ENCODE peak calls at places on chromosomes 16 and 17, in five cellular contexts. J is RKO, G is K562, B is EL, C is NCI-H524. F is an unnamed sample.

GRCh38 chr16:24036614-24037013 is 200.8 kb downstream of the PRKCB start:
- DNase-seq in B (peak; percentile 37), C (peak; percentile 42), J (peak; percentile 37), G (peak; percentile 57), F (peak; percentile 34)

GRCh38 chr17:73304971-73305786 is 6.6 kb downstream of the CDC42EP4 start:
- DNase-seq in J (no peak), C (peak; percentile 78), B (peak; percentile 94), G (peak; percentile 70), F (no peak)

GRCh38 chr17:66306413-66306812 is 4.0 kb downstream of the PRKCA start:
- DNase-seq in B (peak; percentile 77), J (no peak), G (no peak), C (no peak), F (no peak)

GRCh38 chr16:58464047-58464915 is 35.7 kb upstream of the NDRG4 start:
- DNase-seq in J (no peak), C (no peak), B (no peak), G (no peak), F (no peak)

GRCh38 chr16:5018791-5019190 is 14.9 kb downstream of the NAGPA start:
- DNase-seq in C (no peak), G (no peak), B (no peak), J (no peak), F (no peak)

GRCh38 chr17:28473542-28473941 is at the start of gene SLC13A2:
- DNase-seq in G (no peak), J (no peak), B (no peak), C (peak; percentile 89), F (peak; percentile 8)

GRCh38 chr16:57720142-57720575 is 15.4 kb upstream of the KATNB1 start:
- DNase-seq in B (peak; percentile 56), G (peak; percentile 65), C (peak; percentile 45), J (peak; percentile 40), F (peak; percentile 5)

GRCh38 chr17:38970804-38971203 is 3.6 kb upstream of the FBXO47 start:
- DNase-seq in G (no peak), B (no peak), C (no peak), J (no peak), F (no peak)

GRCh38 chr16:55043499-55043898 is 112.8 kb downstream of the IRX5 start:
- DNase-seq in J (no peak), B (no peak), G (no peak), C (no peak), F (no peak)

GRCh38 chr17:69592692-69593350 is 178.3 kb downstream of the MAP2K6 start:
- DNase-seq in C (no peak), J (no peak), G (no peak), B (peak; percentile 78), F (no peak)

GRCh38 chr16:72856797-72857196 is 191.1 kb downstream of the ZFHX3 start:
- DNase-seq in G (peak; percentile 29), C (no peak), B (peak; percentile 11), J (peak; percentile 10), F (peak; percentile 12)

GRCh38 chr17:13182854-13183253 is 165.0 kb upstream of the ELAC2 start:
- DNase-seq in B (no peak), G (no peak), J (no peak), C (no peak), F (no peak)

GRCh38 chr17:81635973-81636504 is 873 bp downstream of the NPLOC4 start:
- DNase-seq in G (no peak), J (peak; percentile 86), C (no peak), B (no peak), F (peak; percentile 10)

GRCh38 chr16:49833055-49833454 is 22.9 kb downstream of the ZNF423 start:
- DNase-seq in C (no peak), G (no peak), J (no peak), B (no peak), F (no peak)

GRCh38 chr16:71185366-71185765 is 45.2 kb downstream of the HYDIN start:
- DNase-seq in G (no peak), J (no peak), C (no peak), B (no peak), F (no peak)

GRCh38 chr16:11395949-11396240 is 50.6 kb downstream of the RMI2 start:
- DNase-seq in G (no peak), C (no peak), J (no peak), B (no peak), F (no peak)

GRCh38 chr16:73949574-73950348 is 346.9 kb upstream of the PSMD7 start:
- DNase-seq in B (peak; percentile 61), C (no peak), J (peak; percentile 71), G (no peak), F (no peak)

GRCh38 chr17:43917348-43918025 is 10.2 kb upstream of the MPP2 start:
- DNase-seq in J (no peak), B (no peak), C (no peak), G (peak; percentile 53), F (no peak)

GRCh38 chr16:50776042-50776441 is 34.2 kb downstream of the CYLD start:
- DNase-seq in G (no peak), C (no peak), J (no peak), B (no peak), F (no peak)

GRCh38 chr17:73600103-73600871 is 44.0 kb downstream of the SDK2 start:
- DNase-seq in G (no peak), J (no peak), C (no peak), B (no peak), F (no peak)

GRCh38 chr16:87045462-87046216 is 271.6 kb downstream of the C16orf95 start:
- DNase-seq in C (no peak), B (no peak), J (no peak), G (no peak), F (no peak)

GRCh38 chr17:4436381-4436780 is 2.6 kb downstream of the SPNS3 start:
- DNase-seq in B (no peak), G (no peak), C (no peak), J (no peak), F (no peak)

GRCh38 chr17:50467114-50467854 is 1.4 kb downstream of the CHAD start:
- DNase-seq in C (no peak), B (no peak), G (no peak), J (no peak), F (no peak)

GRCh38 chr17:76149214-76149613 is 8.2 kb upstream of the FOXJ1 start:
- DNase-seq in J (no peak), G (no peak), B (no peak), C (no peak), F (no peak)

GRCh38 chr17:48545022-48545376 is at the start of gene HOXB2:
- DNase-seq in J (no peak), C (no peak), B (no peak), G (peak; percentile 68), F (peak; percentile 48)

GRCh38 chr17:81254955-81255717 is 16.0 kb downstream of the NDUFAF8 start:
- DNase-seq in J (peak; percentile 36), C (peak; percentile 75), G (peak; percentile 45), B (peak; percentile 79), F (no peak)

GRCh38 chr17:57999496-58000017 is 7.5 kb downstream of the SRSF1 start:
- DNase-seq in B (peak; percentile 77), C (peak; percentile 51), G (peak; percentile 43), J (peak; percentile 82), F (peak; percentile 66)